ENCODE peak calls at places on chromosomes 6 and 20, in four cellular contexts. Q, O, C and I are unnamed samples.
A peak's percentile ranks its signal among the peaks of the same experiment; 100 is the strongest.

GRCh38 chr20:24668384-24668702 is 198.9 kb downstream of the SYNDIG1 start:
- DNase-seq in Q (no peak), O (no peak), C (no peak), I (no peak)

GRCh38 chr6:35019831-35020230 is 121.3 kb downstream of the TCP11 start:
- DNase-seq in Q (no peak), O (no peak), C (no peak), I (no peak)

GRCh38 chr6:128452713-128453112 is 67.7 kb downstream of the PTPRK start:
- DNase-seq in Q (no peak), O (no peak), C (no peak), I (no peak)

GRCh38 chr6:33566182-33567084 is 13.6 kb downstream of the BAK1 start:
- DNase-seq in Q (no peak), O (peak; percentile 36), C (no peak), I (no peak)

GRCh38 chr6:90701146-90701781 is 114.4 kb upstream of the MAP3K7 start:
- DNase-seq in Q (no peak), O (no peak), C (no peak), I (no peak)

GRCh38 chr6:84546427-84546914 is 217.9 kb downstream of the TBX18 start:
- DNase-seq in Q (no peak), O (peak; percentile 11), C (peak; percentile 20), I (peak; percentile 75)

GRCh38 chr6:53588816-53589509 is 44.1 kb upstream of the GCLC start:
- DNase-seq in Q (no peak), O (no peak), C (no peak), I (no peak)

GRCh38 chr6:55980627-55981211 is 105.3 kb upstream of the BMP5 start:
- DNase-seq in Q (no peak), O (no peak), C (peak; percentile 64), I (no peak)

GRCh38 chr6:112802154-112802553 is 455.0 kb downstream of the RFPL4B start:
- DNase-seq in Q (no peak), O (peak; percentile 84), C (no peak), I (no peak)

GRCh38 chr6:20965915-20966314 is 431.7 kb downstream of the CDKAL1 start:
- DNase-seq in Q (no peak), O (no peak), C (no peak), I (no peak)

GRCh38 chr6:91704531-91704930 is 1117.7 kb upstream of the MAP3K7 start:
- DNase-seq in Q (no peak), O (no peak), C (no peak), I (no peak)

GRCh38 chr20:8473459-8473858 is 341.4 kb downstream of the PLCB1 start:
- DNase-seq in Q (no peak), O (peak; percentile 20), C (no peak), I (no peak)

GRCh38 chr20:37267684-37268313 is 6.2 kb upstream of the GHRH start:
- DNase-seq in Q (no peak), O (no peak), C (no peak), I (no peak)

GRCh38 chr6:71496018-71496800 is 207.6 kb downstream of the OGFRL1 start:
- DNase-seq in Q (no peak), O (no peak), C (no peak), I (peak; percentile 51)

GRCh38 chr6:148074735-148075134 is 267.9 kb upstream of the SASH1 start:
- DNase-seq in Q (no peak), O (no peak), C (no peak), I (no peak)

GRCh38 chr6:27133281-27134227 is 113.9 kb upstream of the PRSS16 start:
- DNase-seq in Q (peak; percentile 84), O (no peak), C (peak; percentile 84), I (peak; percentile 91)

GRCh38 chr6:56693246-56693607 is 50.5 kb upstream of the DST start:
- DNase-seq in Q (peak; percentile 69), O (peak; percentile 89), C (no peak), I (no peak)

GRCh38 chr20:38145094-38146075 is 19.7 kb downstream of the TGM2 start:
- DNase-seq in Q (no peak), O (no peak), C (no peak), I (no peak)

GRCh38 chr6:163438940-163439335 is 24.4 kb downstream of the QKI start:
- DNase-seq in Q (peak; percentile 68), O (no peak), C (peak; percentile 58), I (no peak)

GRCh38 chr6:145483191-145483996 is 251.9 kb downstream of the EPM2A start:
- DNase-seq in Q (no peak), O (no peak), C (no peak), I (no peak)

GRCh38 chr20:50348118-50348517 is 157.5 kb downstream of the CEBPB start:
- DNase-seq in Q (no peak), O (no peak), C (no peak), I (no peak)

GRCh38 chr20:15446373-15446772 is 1109.0 kb upstream of the FLRT3 start:
- DNase-seq in Q (no peak), O (no peak), C (no peak), I (no peak)

GRCh38 chr6:47132724-47133123 is 90.6 kb upstream of the ADGRF1 start:
- DNase-seq in Q (no peak), O (no peak), C (peak; percentile 26), I (no peak)

GRCh38 chr6:26311012-26311384 is 54.0 kb upstream of the BTN3A2 start:
- DNase-seq in Q (no peak), O (no peak), C (no peak), I (no peak)

GRCh38 chr6:10908228-10908627 is 21.4 kb downstream of the SYCP2L start:
- DNase-seq in Q (no peak), O (no peak), C (no peak), I (no peak)

GRCh38 chr6:155141002-155141401 is 122.8 kb upstream of the CLDN20 start:
- DNase-seq in Q (no peak), O (no peak), C (no peak), I (no peak)

GRCh38 chr20:23547613-23548012 is 20.7 kb downstream of the CST9L start:
- DNase-seq in Q (no peak), O (no peak), C (no peak), I (no peak)

GRCh38 chr6:34714663-34715062 is 18.1 kb upstream of the ILRUN start:
- DNase-seq in Q (no peak), O (no peak), C (no peak), I (no peak)

GRCh38 chr6:30568245-30568644 is 3.0 kb upstream of the ABCF1 start:
- DNase-seq in Q (no peak), O (no peak), C (no peak), I (no peak)

DNA sequence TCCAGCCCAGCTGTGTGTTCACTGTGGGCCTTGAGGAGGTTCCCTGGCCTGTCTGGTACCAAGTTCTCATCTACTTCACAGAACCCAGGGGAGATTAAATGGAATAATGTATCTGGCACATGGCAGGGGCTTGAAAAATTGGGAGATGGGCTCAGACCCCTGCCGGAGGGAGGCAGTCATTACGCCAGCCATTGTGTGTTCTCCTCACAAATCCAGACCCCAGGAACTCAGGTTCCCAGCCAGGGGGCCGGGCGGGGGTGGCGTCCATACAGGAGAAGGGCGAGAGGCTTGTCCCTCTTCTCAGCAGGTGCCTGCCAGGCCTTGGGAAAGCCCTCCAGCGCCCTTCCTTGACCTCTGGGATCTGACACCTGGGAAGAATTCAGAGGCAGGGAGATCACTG is 8.1 kb downstream of the NOL4L start:
- DNase-seq in Q (no peak), O (no peak), C (no peak), I (no peak)
- TF ChIP-seq CTCF in Q (no peak), O (no peak), C (peak; percentile 24), I (no peak)

DNA sequence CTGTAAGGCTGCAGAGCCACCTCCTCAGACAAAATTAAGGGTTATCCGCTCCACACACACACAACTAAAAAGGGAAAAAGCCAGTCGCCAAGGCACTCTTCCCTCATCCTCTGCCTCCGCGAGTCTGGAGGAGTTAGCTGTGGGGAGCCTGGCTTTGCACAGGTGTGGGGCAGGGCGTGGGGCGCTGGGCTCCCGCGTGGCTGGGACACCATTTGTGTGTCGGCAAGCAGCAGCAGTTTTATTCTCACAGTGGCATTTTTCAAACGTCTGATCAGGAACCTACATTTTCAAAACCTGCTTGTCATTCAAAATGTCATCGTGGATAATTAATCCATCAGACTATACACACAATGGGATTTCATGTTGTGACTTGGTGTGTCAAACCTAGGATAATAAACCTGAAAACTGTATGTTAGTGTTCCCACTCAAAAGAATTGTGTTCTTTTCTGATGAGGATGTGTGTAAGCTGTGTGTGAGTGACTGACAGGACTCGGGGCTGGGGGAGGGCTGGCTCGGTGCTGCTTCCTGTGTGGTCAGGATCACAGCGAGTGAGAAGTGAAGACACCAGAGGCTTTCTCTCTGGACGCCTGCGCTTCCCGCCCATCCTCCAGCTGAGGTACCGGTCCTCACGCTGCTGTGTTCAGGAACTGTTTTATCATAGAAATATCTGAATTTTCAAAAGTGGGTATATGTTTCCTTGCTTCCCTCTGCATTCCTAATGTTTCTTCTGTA is 83.1 kb downstream of the IRF4 start:
- DNase-seq in Q (no peak), O (no peak), C (no peak), I (peak; percentile 70)
- H3K27me3 ChIP-seq in Q (no peaks in the 10 kb centered on the region), O (no peaks in the 10 kb centered on the region), C (no peaks in the 10 kb centered on the region), I (no peaks in the 10 kb centered on the region)

GRCh38 chr20:57268399-57269076 is 2.1 kb upstream of the BMP7 start:
- DNase-seq in Q (no peak), O (no peak), C (no peak), I (no peak)

GRCh38 chr20:57266251-57267157 is at the start of gene BMP7:
- DNase-seq in Q (no peak), O (no peak), C (peak; percentile 72), I (no peak)

GRCh38 chr20:57269148-57269984 is 2.9 kb upstream of the BMP7 start:
- DNase-seq in Q (no peak), O (no peak), C (no peak), I (no peak)

GRCh38 chr20:57265649-57266250 is 691 bp downstream of the BMP7 start:
- DNase-seq in Q (no peak), O (no peak), C (no peak), I (no peak)

DNA sequence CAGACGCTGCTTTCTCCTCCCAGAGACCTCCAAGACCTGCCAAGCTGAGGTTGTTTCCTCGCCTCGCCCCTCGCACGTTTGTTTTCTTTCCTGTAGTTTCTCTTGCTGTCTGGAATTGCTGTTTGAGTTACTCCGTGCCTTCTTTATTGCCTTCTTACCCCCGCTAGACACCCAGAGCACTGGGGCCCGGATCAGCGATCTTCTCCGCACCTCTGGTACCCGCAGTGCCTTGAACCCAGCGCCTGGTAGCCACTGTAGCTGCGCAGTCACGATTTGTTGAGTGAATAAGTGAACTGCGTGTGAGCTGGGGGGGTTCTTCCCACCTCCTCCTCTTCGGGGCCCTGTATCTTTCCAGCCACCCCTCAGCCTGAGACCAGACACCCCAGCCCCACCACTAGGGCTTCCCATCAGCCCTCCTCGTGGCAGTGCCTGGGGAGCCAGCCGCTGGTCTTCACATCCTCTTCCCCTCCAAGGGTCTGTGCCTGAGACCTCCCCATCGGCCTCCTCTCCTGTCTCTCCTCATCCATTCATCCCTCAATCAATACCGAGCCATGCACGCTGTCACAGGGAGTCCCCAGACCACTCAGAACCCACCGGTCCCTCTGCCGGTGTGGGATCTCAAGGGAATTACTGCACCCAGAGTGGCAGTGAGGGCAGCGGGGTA is 849 bp upstream of the BMP7 start:
- DNase-seq in Q (no peak), O (no peak), C (no peak), I (no peak)
- H3K4me3 ChIP-seq in Q (no peak overlapping the region), O (no peak overlapping the region), C (peak overlapping the region; percentile 55), I (no peak overlapping the region)

DNA sequence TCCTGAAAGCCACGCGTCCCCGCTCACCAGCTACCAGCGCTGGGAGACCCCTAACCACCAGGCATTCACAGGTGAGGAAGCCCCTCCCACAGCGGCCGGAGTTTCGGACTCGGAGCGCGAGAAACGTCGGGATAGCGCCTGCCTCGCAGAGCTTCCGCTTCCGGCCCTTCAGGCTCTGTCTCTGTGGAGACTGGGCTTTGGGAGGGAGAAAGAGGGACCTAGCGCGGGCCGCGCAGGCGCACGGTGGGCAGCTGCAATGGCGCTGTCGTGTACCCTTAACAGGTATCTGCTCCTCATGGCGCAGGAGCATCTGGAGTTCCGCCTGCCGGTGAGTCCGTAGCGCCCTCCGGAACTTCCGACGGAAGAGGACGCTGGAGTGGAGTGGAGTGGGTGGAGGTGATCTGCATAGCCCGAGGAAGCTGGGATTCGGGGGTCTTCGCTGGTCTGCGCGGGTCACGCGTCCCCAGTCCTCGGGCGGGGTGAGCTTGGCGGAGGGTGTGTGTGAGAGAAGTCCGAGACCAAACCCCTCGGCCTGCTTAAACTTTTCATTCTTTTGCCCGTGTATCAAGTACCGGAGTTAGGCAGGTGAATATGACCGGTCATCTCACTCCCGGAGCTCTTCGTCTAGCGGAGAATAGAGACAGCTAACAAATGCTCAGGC is at the start of gene TRMT11:
- DNase-seq in Q (peak; percentile 96), O (no peak), C (peak; percentile 96), I (peak; percentile 95)
- TF ChIP-seq CTCF in Q (no peak), O (no peak), C (no peak), I (peak; percentile 1)